ENCODE peak calls at places on chromosomes 7 and 10, in four cellular contexts. Q, X, T and A are unnamed samples.

GRCh38 chr10:62690703-62691102 is 113.8 kb upstream of the ADO start:
- DNase-seq in Q (no peak), X (no peak), T (no peak), A (no peak)

GRCh38 chr10:79292789-79293746 is 54.2 kb upstream of the PPIF start:
- DNase-seq in Q (no peak), X (no peak), T (peak; percentile 88), A (no peak)

GRCh38 chr7:83486957-83487356 is 162.0 kb downstream of the SEMA3E start:
- DNase-seq in Q (no peak), X (no peak), T (no peak), A (no peak)

GRCh38 chr10:48523820-48524758 is 80.8 kb downstream of the ARHGAP22 start:
- DNase-seq in Q (no peak), X (no peak), T (peak; percentile 62), A (no peak)

GRCh38 chr7:135557455-135558336 is at the start of gene NUP205:
- DNase-seq in Q (peak; percentile 12), X (no peak), T (peak; percentile 92), A (no peak)

GRCh38 chr10:44989621-44990301 is 11.0 kb upstream of the ZNF22 start:
- DNase-seq in Q (no peak), X (no peak), T (no peak), A (no peak)

GRCh38 chr10:88478256-88478655 is 104.9 kb downstream of the RNLS start:
- DNase-seq in Q (no peak), X (peak; percentile 78), T (no peak), A (peak; percentile 68)

GRCh38 chr7:47763063-47763974 is 181.4 kb upstream of the TNS3 start:
- DNase-seq in Q (no peak), X (no peak), T (no peak), A (no peak)

GRCh38 chr7:41912851-41913580 is 210.1 kb upstream of the INHBA start:
- DNase-seq in Q (no peak), X (no peak), T (no peak), A (no peak)

GRCh38 chr7:5428470-5429252 is 5.0 kb upstream of the TNRC18 start:
- DNase-seq in Q (no peak), X (no peak), T (peak; percentile 77), A (no peak)

GRCh38 chr7:80967536-80968297 is 48.9 kb upstream of the SEMA3C start:
- DNase-seq in Q (no peak), X (no peak), T (no peak), A (no peak)

GRCh38 chr10:109025187-109025586 is 898.1 kb downstream of the XPNPEP1 start:
- DNase-seq in Q (no peak), X (no peak), T (no peak), A (no peak)

GRCh38 chr10:103497161-103497915 is 3.8 kb downstream of the NEURL1 start:
- DNase-seq in Q (no peak), X (no peak), T (peak; percentile 47), A (no peak)

GRCh38 chr7:47808321-47808720 is 139.9 kb downstream of the PKD1L1 start:
- DNase-seq in Q (no peak), X (no peak), T (no peak), A (no peak)

GRCh38 chr10:7000063-7000462 is 410.8 kb downstream of the SFMBT2 start:
- DNase-seq in Q (no peak), X (no peak), T (no peak), A (no peak)

GRCh38 chr7:141742229-141742628 is 4.1 kb downstream of the SSBP1 start:
- DNase-seq in Q (no peak), X (no peak), T (no peak), A (no peak)

GRCh38 chr10:72098301-72099053 is 10.1 kb upstream of the SPOCK2 start:
- DNase-seq in Q (no peak), X (no peak), T (no peak), A (no peak)
- H3K27ac ChIP-seq in Q (no peak overlapping the region), X (no peak overlapping the region), T (no peak overlapping the region), A (peak overlapping the region; percentile 12)

GRCh38 chr10:92239600-92240288 is 51.1 kb downstream of the CPEB3 start:
- DNase-seq in Q (no peak), X (no peak), T (peak; percentile 90), A (no peak)

GRCh38 chr10:92240289-92241157 is 50.4 kb downstream of the CPEB3 start:
- DNase-seq in Q (no peak), X (no peak), T (peak; percentile 75), A (no peak)

GRCh38 chr10:92238586-92239098 is 52.2 kb downstream of the CPEB3 start:
- DNase-seq in Q (no peak), X (peak; percentile 64), T (no peak), A (peak; percentile 82)

GRCh38 chr10:92238062-92238585 is 52.8 kb downstream of the CPEB3 start:
- DNase-seq in Q (no peak), X (no peak), T (no peak), A (no peak)

DNA sequence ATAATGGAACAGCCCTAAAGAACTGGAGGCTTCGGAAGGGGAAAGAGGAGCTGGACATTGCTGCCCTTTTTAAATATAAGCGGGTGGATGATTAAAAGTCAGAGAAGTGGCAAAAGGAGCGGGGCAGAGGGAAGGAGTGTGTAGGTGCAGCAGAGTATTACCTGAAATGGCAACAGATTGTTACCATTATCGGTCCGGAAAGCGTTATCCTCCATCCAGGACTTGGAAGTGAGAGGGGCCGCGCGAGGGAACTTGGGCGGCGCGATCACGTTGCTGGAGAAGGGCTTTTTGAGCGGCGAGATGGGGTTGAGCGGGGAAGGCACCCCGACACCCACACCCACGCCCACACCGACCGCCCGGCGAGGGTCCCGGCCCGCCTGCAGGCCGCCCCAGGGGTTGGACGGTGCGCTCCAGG is 51.7 kb downstream of the CPEB3 start:
- DNase-seq in Q (no peak), X (no peak), T (no peak), A (no peak)
- H3K27ac ChIP-seq in Q (peak overlapping the region; percentile 84), X (peak overlapping the region; percentile 86), T (peak overlapping the region; percentile 94), A (peak overlapping the region; percentile 80)

DNA sequence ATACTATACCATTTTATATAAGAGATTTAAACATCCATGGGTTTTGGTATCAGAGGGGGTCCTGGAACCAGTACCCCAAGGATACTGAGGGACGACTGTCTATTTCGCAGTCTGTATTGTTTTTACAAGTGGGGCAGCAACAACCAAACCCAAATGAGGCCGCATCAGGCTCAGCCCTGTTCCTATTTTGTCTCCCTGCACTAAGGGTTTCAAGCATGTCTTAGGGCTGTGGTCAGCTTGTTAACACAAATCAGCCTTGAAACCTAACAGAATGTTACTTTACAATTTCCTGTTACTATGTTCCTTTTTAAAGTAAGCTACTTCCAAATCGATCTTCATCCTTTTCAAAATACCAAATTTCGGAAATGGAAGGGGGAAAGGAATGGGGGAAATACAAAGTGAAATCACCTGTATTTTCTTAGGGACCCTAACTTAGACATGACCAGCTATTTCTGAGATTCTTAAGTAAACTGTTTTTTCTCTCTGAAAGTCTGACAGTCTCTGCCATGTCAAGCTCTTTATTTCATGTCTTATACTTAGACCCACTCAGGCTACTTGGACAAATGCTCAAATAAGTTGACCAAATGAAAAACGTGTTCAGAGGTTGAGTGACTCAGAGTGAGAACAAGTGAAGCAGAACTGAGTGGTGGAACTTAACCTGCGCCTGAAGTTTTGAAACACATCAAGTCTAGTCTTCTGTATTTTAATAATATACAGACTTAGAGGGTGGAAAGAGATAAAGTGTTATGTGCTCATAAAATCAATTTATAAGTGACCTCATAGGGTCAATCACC is 75.8 kb downstream of the C1GALT1 start:
- DNase-seq in Q (no peak), X (no peak), T (no peak), A (no peak)
- H3K27ac ChIP-seq in Q (no peak overlapping the region), X (no peak overlapping the region), T (peak overlapping the region; percentile 90), A (no peak overlapping the region)

DNA sequence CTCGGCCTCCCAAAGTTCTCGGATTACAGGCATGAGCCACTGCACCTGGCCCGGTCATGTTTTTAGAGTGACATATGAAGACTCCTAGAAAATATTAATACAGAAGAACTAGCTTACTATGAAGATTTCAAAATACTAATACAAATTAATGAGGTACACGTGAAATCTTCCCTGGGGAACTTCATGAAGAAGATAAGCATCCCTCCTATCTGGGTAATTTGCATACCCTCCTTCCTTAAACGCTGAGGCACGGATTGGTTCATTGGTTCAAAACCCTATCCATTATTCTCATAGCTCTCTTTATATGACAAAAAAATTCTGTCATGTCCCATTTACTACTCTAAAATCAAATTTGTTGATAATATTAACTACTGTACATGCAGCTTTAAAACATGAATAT is 224.8 kb upstream of the KLF14 start:
- DNase-seq in Q (no peak), X (no peak), T (no peak), A (no peak)
- H3K27ac ChIP-seq in Q (no peak overlapping the region), X (peak overlapping the region; percentile 33), T (peak overlapping the region; percentile 90), A (peak overlapping the region; percentile 98)

DNA sequence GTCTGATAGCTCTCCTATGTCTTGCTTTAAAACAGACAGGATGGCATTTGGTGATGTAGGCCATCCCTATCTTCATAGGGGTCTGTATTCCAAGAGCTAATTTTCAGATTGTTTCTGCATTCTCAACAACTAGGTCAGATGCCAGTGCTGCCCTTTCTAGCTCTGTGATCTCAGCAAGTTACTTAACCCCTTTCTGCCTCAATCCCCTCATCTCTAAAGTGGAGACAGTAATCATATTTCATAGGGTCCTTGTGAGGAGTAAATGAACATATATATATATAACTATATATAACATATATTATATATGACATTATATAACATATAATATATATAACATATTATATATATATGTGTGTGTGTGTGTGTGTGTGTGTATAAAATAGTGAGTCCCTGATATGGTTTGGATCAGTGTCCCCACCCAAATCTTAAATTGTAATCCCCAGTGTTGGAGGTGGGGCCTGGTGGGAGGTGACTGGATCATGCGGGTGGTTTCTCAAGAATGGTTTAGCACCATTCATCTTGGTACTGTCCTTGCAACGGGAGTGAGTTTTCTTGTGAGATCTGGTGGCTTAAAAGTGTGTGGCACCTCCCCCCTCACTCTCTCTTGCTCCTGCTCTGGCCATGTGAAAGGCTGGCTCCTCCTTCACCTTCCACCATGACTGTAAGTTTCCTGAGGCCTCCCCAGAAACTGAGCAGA is 45.2 kb downstream of the HIPK2 start:
- DNase-seq in Q (no peak), X (no peak), T (no peak), A (no peak)
- H3K27ac ChIP-seq in Q (peak overlapping the region; percentile 53), X (peak overlapping the region; percentile 29), T (peak overlapping the region; percentile 74), A (peak overlapping the region; percentile 81)

DNA sequence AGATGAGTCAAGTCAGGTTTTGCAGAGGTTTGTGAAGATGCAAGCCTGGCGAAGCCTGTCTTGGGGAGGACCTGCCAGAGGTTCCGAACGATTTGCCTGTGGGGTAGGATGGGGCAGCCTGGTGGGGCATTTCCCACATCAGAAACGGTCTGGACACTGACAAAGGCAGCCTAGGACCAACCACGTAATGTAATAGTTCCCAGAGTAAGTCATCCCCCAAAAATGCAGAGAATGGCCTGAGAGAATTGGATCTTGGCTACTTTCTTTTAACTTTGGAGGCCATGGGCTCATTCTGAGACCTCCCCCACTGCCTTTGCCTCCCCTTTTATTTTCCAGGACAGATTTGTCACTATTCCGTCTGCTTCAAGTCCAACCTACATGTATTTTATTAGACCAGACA is 168.9 kb upstream of the SH2B2 start:
- DNase-seq in Q (no peak), X (no peak), T (no peak), A (no peak)
- H3K27ac ChIP-seq in Q (no peak overlapping the region), X (no peak overlapping the region), T (no peak overlapping the region), A (no peak overlapping the region)

GRCh38 chr7:115099906-115100305 is 178.0 kb downstream of the MDFIC start:
- DNase-seq in Q (no peak), X (no peak), T (no peak), A (peak; percentile 26)
- H3K27ac ChIP-seq in Q (no peak overlapping the region), X (no peak overlapping the region), T (no peak overlapping the region), A (no peak overlapping the region)